ENCODE peak calls at places on chromosomes 5 and 9, in ten cellular contexts. Y is spleen, I is NCI-H460, Q is COR-L47, B is mesenteric fat pad, P is D341Med, X is HuH-7, A is NCI-H1092, O is occipital lobe, T is substantia nigra. U is an unnamed sample.

GRCh38 chr5:142221091-142221860 is 103.5 kb downstream of the SPRY4 start:
- DNase-seq in Y (no peak), I (no peak), Q (no peak), B (peak; percentile 8), P (no peak), X (peak; percentile 33), A (no peak), O (no peak), T (no peak), U (peak; percentile 34)

GRCh38 chr9:128838338-128838737 is 8.7 kb upstream of the SPOUT1 start:
- DNase-seq in Y (no peak), I (no peak), Q (no peak), B (no peak), P (peak; percentile 24), X (peak; percentile 44), A (no peak), O (no peak), T (no peak), U (no peak)

GRCh38 chr9:87812375-87813118 is 70.1 kb upstream of the SPATA31E1 start:
- DNase-seq in Y (no peak), I (peak; percentile 36), Q (no peak), B (no peak), P (no peak), X (peak; percentile 40), A (no peak), O (no peak), T (no peak), U (no peak)

GRCh38 chr5:42399702-42400101 is 23.5 kb upstream of the GHR start:
- DNase-seq in Y (no peak), I (no peak), Q (no peak), B (no peak), P (no peak), X (no peak), A (no peak), O (no peak), T (no peak), U (no peak)

GRCh38 chr9:93660647-93661046 is 84.3 kb downstream of the PHF2 start:
- DNase-seq in Y (peak; percentile 45), I (no peak), Q (no peak), B (peak; percentile 60), P (no peak), X (no peak), A (no peak), O (no peak), T (no peak), U (no peak)

GRCh38 chr9:131917009-131917408 is 162.7 kb downstream of the MED27 start:
- DNase-seq in Y (no peak), I (no peak), Q (no peak), B (no peak), P (no peak), X (no peak), A (no peak), O (no peak), T (no peak), U (no peak)

GRCh38 chr5:2860101-2860500 is 108.6 kb upstream of the IRX2 start:
- DNase-seq in Y (no peak), I (no peak), Q (no peak), B (no peak), P (no peak), X (no peak), A (no peak), O (no peak), T (no peak), U (no peak)

GRCh38 chr5:59317023-59317771 is 576.3 kb downstream of the PDE4D start:
- DNase-seq in Y (no peak), I (no peak), Q (peak; percentile 43), B (no peak), P (no peak), X (no peak), A (no peak), O (no peak), T (no peak), U (peak; percentile 54)

GRCh38 chr5:31033295-31033694 is 160.2 kb upstream of the CDH6 start:
- DNase-seq in Y (no peak), I (no peak), Q (peak; percentile 62), B (no peak), P (no peak), X (no peak), A (no peak), O (no peak), T (no peak), U (no peak)

GRCh38 chr9:128146591-128147120 is 2.6 kb upstream of the LCN2 start:
- DNase-seq in Y (peak; percentile 40), I (no peak), Q (no peak), B (no peak), P (no peak), X (no peak), A (no peak), O (no peak), T (no peak), U (no peak)

GRCh38 chr5:154058055-154059038 is 19.6 kb downstream of the MFAP3 start:
- DNase-seq in Y (no peak), I (no peak), Q (no peak), B (no peak), P (peak; percentile 60), X (no peak), A (no peak), O (no peak), T (no peak), U (peak; percentile 74)

GRCh38 chr9:105958587-105958986 is 264.2 kb downstream of the TMEM38B start:
- DNase-seq in Y (no peak), I (no peak), Q (no peak), B (no peak), P (no peak), X (no peak), A (no peak), O (no peak), T (no peak), U (no peak)

GRCh38 chr9:106717686-106718085 is 145.3 kb upstream of the ZNF462 start:
- DNase-seq in Y (no peak), I (no peak), Q (no peak), B (no peak), P (no peak), X (no peak), A (no peak), O (no peak), T (no peak), U (no peak)

GRCh38 chr5:72467987-72468386 is 39.2 kb downstream of the ZNF366 start:
- DNase-seq in Y (no peak), I (no peak), Q (no peak), B (no peak), P (no peak), X (no peak), A (no peak), O (no peak), T (no peak), U (no peak)

GRCh38 chr5:21159526-21160059 is 1171.6 kb upstream of the CDH18 start:
- DNase-seq in Y (no peak), I (no peak), Q (no peak), B (no peak), P (no peak), X (no peak), A (no peak), O (no peak), T (no peak), U (no peak)

GRCh38 chr5:167777746-167778145 is 513.7 kb upstream of the WWC1 start:
- DNase-seq in Y (no peak), I (no peak), Q (no peak), B (no peak), P (no peak), X (no peak), A (no peak), O (no peak), T (no peak), U (no peak)

GRCh38 chr9:7790819-7791182 is 8.8 kb downstream of the DMAC1 start:
- DNase-seq in Y (no peak), I (no peak), Q (no peak), B (no peak), P (no peak), X (no peak), A (no peak), O (no peak), T (no peak), U (no peak)

GRCh38 chr9:89777544-89777943 is 172.7 kb downstream of the GADD45G start:
- DNase-seq in Y (peak; percentile 41), I (no peak), Q (no peak), B (peak; percentile 67), P (no peak), X (no peak), A (no peak), O (no peak), T (no peak), U (no peak)

GRCh38 chr9:95018099-95018927 is 291.8 kb downstream of the AOPEP start:
- DNase-seq in Y (no peak), I (peak; percentile 70), Q (no peak), B (no peak), P (no peak), X (no peak), A (no peak), O (no peak), T (no peak), U (no peak)

GRCh38 chr5:7927466-7928375 is 58.8 kb downstream of the MTRR start:
- DNase-seq in Y (no peak), I (peak; percentile 60), Q (peak; percentile 36), B (no peak), P (peak; percentile 78), X (peak; percentile 41), A (peak; percentile 41), O (peak; percentile 4), T (peak; percentile 13), U (peak; percentile 57)

GRCh38 chr9:137050570-137050969 is 3.3 kb downstream of the ENTPD2 start:
- DNase-seq in Y (no peak), I (no peak), Q (no peak), B (no peak), P (no peak), X (no peak), A (no peak), O (no peak), T (no peak), U (no peak)

GRCh38 chr5:75262278-75262677 is 25.6 kb upstream of the ANKRD31 start:
- DNase-seq in Y (no peak), I (no peak), Q (no peak), B (no peak), P (no peak), X (no peak), A (no peak), O (no peak), T (no peak), U (no peak)

GRCh38 chr9:81849631-81850259 is 78.5 kb upstream of the SPATA31D4 start:
- DNase-seq in Y (no peak), I (no peak), Q (no peak), B (no peak), P (no peak), X (no peak), A (no peak), O (no peak), T (no peak), U (no peak)